ENCODE peak calls at places on chromosomes 2 and 18, in six cellular contexts. One of them, this sample, is unnamed.
A peak's percentile ranks its signal among the peaks of the same experiment; 100 is the strongest.

GRCh38 chr2:204625135-204625534 is 79.9 kb downstream of the PARD3B start:
- DNase-seq in A549: no peak
- DNase-seq in heart right ventricle: no peak
- DNase-seq in left lung: no peak
- DNase-seq in fibroblast of mammary gland: peak; percentile 5
- DNase-seq in GM12865: peak; percentile 1
- DNase-seq in this sample: no peak

GRCh38 chr2:234611209-234611608 is 114.3 kb upstream of the ARL4C start:
- DNase-seq in A549: peak; percentile 6
- DNase-seq in fibroblast of mammary gland: no peak
- DNase-seq in GM12865: no peak
- DNase-seq in heart right ventricle: no peak
- DNase-seq in left lung: no peak
- DNase-seq in this sample: no peak

GRCh38 chr18:48875942-48876511 is 74.7 kb downstream of the SMAD7 start:
- DNase-seq in left lung: peak; percentile 59
- DNase-seq in GM12865: no peak
- DNase-seq in fibroblast of mammary gland: no peak
- DNase-seq in A549: no peak
- DNase-seq in heart right ventricle: no peak
- DNase-seq in this sample: no peak

GRCh38 chr2:100264651-100265050 is 57.6 kb downstream of the LONRF2 start:
- DNase-seq in A549: no peak
- DNase-seq in fibroblast of mammary gland: no peak
- DNase-seq in GM12865: no peak
- DNase-seq in left lung: no peak
- DNase-seq in heart right ventricle: no peak
- DNase-seq in this sample: no peak

GRCh38 chr2:23475036-23475435 is 90.1 kb downstream of the KLHL29 start:
- DNase-seq in heart right ventricle: no peak
- DNase-seq in left lung: no peak
- DNase-seq in A549: no peak
- DNase-seq in fibroblast of mammary gland: no peak
- DNase-seq in GM12865: no peak
- DNase-seq in this sample: no peak

GRCh38 chr18:70339915-70340314 is 51.1 kb downstream of the SOCS6 start:
- DNase-seq in heart right ventricle: no peak
- DNase-seq in fibroblast of mammary gland: no peak
- DNase-seq in A549: no peak
- DNase-seq in left lung: no peak
- DNase-seq in GM12865: no peak
- DNase-seq in this sample: no peak

GRCh38 chr2:10477443-10478297 is 29.5 kb upstream of the ODC1 start:
- DNase-seq in left lung: peak; percentile 17
- DNase-seq in fibroblast of mammary gland: no peak
- DNase-seq in A549: no peak
- DNase-seq in GM12865: no peak
- DNase-seq in heart right ventricle: no peak
- DNase-seq in this sample: no peak

GRCh38 chr2:216700778-216701177 is 5.4 kb upstream of the IGFBP5 start:
- DNase-seq in heart right ventricle: no peak
- DNase-seq in left lung: no peak
- DNase-seq in fibroblast of mammary gland: no peak
- DNase-seq in A549: no peak
- DNase-seq in GM12865: no peak
- DNase-seq in this sample: no peak

GRCh38 chr18:24499814-24500601 is 39.6 kb downstream of the HRH4 start:
- DNase-seq in A549: no peak
- DNase-seq in GM12865: no peak
- DNase-seq in left lung: no peak
- DNase-seq in heart right ventricle: no peak
- DNase-seq in fibroblast of mammary gland: peak; percentile 38
- DNase-seq in this sample: no peak

GRCh38 chr2:200454839-200455801 is 54.7 kb downstream of the KCTD18 start:
- DNase-seq in A549: no peak
- DNase-seq in left lung: no peak
- DNase-seq in GM12865: peak; percentile 80
- DNase-seq in fibroblast of mammary gland: peak; percentile 72
- DNase-seq in heart right ventricle: no peak
- DNase-seq in this sample: peak; percentile 42

GRCh38 chr2:118689456-118689855 is 158.0 kb downstream of the EN1 start:
- DNase-seq in A549: no peak
- DNase-seq in fibroblast of mammary gland: no peak
- DNase-seq in GM12865: no peak
- DNase-seq in heart right ventricle: no peak
- DNase-seq in left lung: no peak
- DNase-seq in this sample: no peak

DNA sequence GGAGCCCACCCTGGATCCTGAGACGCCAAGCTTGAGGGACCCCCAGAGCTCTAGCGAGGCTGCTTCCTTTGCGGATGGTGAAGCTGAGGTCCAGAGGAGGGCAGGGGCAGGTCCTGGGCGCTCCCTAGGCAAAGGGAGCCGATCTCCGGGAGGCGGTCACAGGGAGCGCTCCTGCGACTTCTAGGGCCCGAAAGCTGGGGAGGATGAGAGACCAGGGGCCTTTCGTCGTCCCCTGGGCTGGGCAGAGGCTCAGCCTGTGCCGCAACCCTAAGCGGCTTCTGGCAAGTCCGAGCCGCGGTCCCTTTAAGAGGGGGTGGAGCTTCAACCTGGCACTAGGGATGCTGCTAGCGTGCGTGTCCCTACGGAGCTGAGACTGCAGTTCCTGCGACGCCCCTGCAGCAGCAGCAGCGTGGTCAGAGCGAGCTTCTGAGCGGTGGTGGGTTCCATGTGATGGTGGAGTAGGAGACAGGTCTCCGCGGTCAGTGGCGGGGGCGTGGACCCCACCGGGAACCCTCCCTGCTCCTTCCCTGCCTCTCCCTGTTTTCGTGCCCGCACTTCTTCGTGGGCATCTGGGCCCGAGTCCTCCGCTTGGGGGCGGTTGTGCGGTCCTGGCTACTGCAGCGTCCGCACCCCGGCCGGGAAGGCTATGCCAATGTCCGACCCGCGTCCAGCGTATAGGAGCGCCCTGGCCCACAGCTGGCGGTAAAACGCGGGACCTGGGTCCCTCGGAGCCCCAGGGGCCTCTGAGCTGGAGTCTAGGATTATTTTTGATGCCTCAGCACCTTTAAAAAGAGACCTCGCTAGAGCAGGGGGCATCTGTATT is 154.6 kb downstream of the CCDC74A start:
- DNase-seq in GM12865: peak; percentile 93
- DNase-seq in heart right ventricle: peak; percentile 79
- DNase-seq in fibroblast of mammary gland: peak; percentile 84
- DNase-seq in left lung: peak; percentile 89
- DNase-seq in A549: peak; percentile 75
- DNase-seq in this sample: peak; percentile 79
- TF ChIP-seq CTCF in GM12865: peak; percentile 16
- TF ChIP-seq CTCF in heart right ventricle: peak; percentile 15
- TF ChIP-seq CTCF in fibroblast of mammary gland: peak; percentile 7
- TF ChIP-seq CTCF in left lung: no peak
- TF ChIP-seq CTCF in A549: peak; percentile 34
- TF ChIP-seq CTCF in this sample: peak; percentile 53

GRCh38 chr18:36295214-36295613 is 2.3 kb upstream of the FHOD3 start:
- DNase-seq in heart right ventricle: no peak
- DNase-seq in fibroblast of mammary gland: no peak
- DNase-seq in left lung: no peak
- DNase-seq in GM12865: no peak
- DNase-seq in A549: no peak
- DNase-seq in this sample: no peak

GRCh38 chr18:36298113-36298701 is 694 bp downstream of the FHOD3 start:
- DNase-seq in left lung: peak; percentile 75
- DNase-seq in fibroblast of mammary gland: no peak
- DNase-seq in GM12865: peak; percentile 54
- DNase-seq in A549: no peak
- DNase-seq in heart right ventricle: peak; percentile 20
- DNase-seq in this sample: peak; percentile 61

GRCh38 chr18:36295880-36296301 is 1.6 kb upstream of the FHOD3 start:
- DNase-seq in left lung: no peak
- DNase-seq in GM12865: no peak
- DNase-seq in heart right ventricle: no peak
- DNase-seq in A549: no peak
- DNase-seq in fibroblast of mammary gland: no peak
- DNase-seq in this sample: no peak

GRCh38 chr18:36297419-36298112 is at the start of gene FHOD3:
- DNase-seq in A549: peak; percentile 27
- DNase-seq in heart right ventricle: peak; percentile 79
- DNase-seq in GM12865: peak; percentile 76
- DNase-seq in left lung: peak; percentile 80
- DNase-seq in fibroblast of mammary gland: peak; percentile 38
- DNase-seq in this sample: peak; percentile 61

GRCh38 chr18:36296591-36297418 is 708 bp upstream of the FHOD3 start:
- DNase-seq in GM12865: peak; percentile 68
- DNase-seq in fibroblast of mammary gland: peak; percentile 78
- DNase-seq in A549: peak; percentile 46
- DNase-seq in left lung: peak; percentile 83
- DNase-seq in heart right ventricle: peak; percentile 52
- DNase-seq in this sample: peak; percentile 55
- TF ChIP-seq CTCF in GM12865: peak; percentile 29
- TF ChIP-seq CTCF in fibroblast of mammary gland: peak; percentile 51
- TF ChIP-seq CTCF in A549: peak; percentile 46
- TF ChIP-seq CTCF in left lung: peak; percentile 13
- TF ChIP-seq CTCF in heart right ventricle: peak; percentile 8
- TF ChIP-seq CTCF in this sample: peak; percentile 52

GRCh38 chr2:130819226-130819914 is 17.3 kb upstream of the ARHGEF4 start:
- DNase-seq in A549: no peak
- DNase-seq in left lung: no peak
- DNase-seq in heart right ventricle: no peak
- DNase-seq in fibroblast of mammary gland: no peak
- DNase-seq in GM12865: no peak
- DNase-seq in this sample: no peak
- TF ChIP-seq CTCF in A549: no peak
- TF ChIP-seq CTCF in left lung: no peak
- TF ChIP-seq CTCF in heart right ventricle: no peak
- TF ChIP-seq CTCF in fibroblast of mammary gland: no peak
- TF ChIP-seq CTCF in GM12865: no peak
- TF ChIP-seq CTCF in this sample: no peak

DNA sequence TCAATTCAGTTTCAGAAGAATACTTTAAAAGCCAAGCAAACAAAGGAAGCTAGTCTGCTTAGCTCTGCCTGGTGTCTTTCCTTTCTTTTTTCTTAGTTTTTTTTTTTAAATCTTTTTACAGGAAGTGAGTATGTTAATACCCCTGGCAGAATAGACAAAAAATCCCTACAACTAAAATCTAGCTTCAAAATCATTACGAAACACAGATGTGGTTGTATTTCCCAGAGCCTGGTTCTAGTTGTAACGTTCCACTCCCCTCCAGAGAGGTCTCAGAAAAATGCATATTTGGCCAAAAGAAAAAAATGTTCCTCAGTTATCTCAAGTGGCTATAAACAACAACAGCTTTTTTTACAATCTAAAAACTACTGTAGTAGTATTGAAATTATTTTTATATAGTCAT is 202.1 kb upstream of the RND3 start:
- DNase-seq in heart right ventricle: no peak
- DNase-seq in left lung: no peak
- DNase-seq in GM12865: no peak
- DNase-seq in fibroblast of mammary gland: peak; percentile 42
- DNase-seq in A549: no peak
- DNase-seq in this sample: no peak
- TF ChIP-seq CTCF in heart right ventricle: no peak
- TF ChIP-seq CTCF in left lung: no peak
- TF ChIP-seq CTCF in GM12865: no peak
- TF ChIP-seq CTCF in fibroblast of mammary gland: no peak
- TF ChIP-seq CTCF in A549: no peak
- TF ChIP-seq CTCF in this sample: no peak

GRCh38 chr2:172062402-172063004 is 22.8 kb upstream of the DLX1 start:
- DNase-seq in A549: no peak
- DNase-seq in fibroblast of mammary gland: no peak
- DNase-seq in heart right ventricle: no peak
- DNase-seq in GM12865: no peak
- DNase-seq in left lung: no peak
- DNase-seq in this sample: no peak
- TF ChIP-seq CTCF in A549: no peak
- TF ChIP-seq CTCF in fibroblast of mammary gland: no peak
- TF ChIP-seq CTCF in heart right ventricle: no peak
- TF ChIP-seq CTCF in GM12865: no peak
- TF ChIP-seq CTCF in left lung: no peak
- TF ChIP-seq CTCF in this sample: no peak

DNA sequence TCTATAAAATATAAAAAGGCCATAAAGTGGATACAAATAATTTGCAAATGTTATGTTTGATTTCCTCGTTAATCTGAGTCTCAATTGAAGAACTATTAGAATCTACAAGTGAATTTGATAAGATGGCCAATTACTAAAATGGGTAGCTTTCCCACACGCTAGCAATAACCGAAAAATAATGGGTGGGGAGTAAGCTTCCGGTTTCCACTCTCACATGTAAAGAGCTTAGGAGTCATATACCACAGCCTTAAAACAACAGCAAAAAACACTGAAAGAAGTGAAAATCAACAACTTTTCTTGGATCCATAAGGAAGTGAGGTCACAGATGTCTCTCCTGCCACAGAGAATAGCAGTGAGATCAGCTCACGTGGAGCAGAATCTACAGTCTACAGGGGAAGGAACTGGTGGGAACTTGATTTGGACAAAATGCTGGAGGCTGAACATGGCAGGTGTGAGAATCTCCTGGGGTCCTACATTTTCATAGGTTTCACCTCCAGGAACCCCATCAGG is 18.6 kb downstream of the THAP4 start:
- DNase-seq in GM12865: peak; percentile 50
- DNase-seq in A549: no peak
- DNase-seq in heart right ventricle: no peak
- DNase-seq in fibroblast of mammary gland: no peak
- DNase-seq in left lung: no peak
- DNase-seq in this sample: no peak
- TF ChIP-seq CTCF in GM12865: no peak
- TF ChIP-seq CTCF in A549: no peak
- TF ChIP-seq CTCF in heart right ventricle: no peak
- TF ChIP-seq CTCF in fibroblast of mammary gland: no peak
- TF ChIP-seq CTCF in left lung: no peak
- TF ChIP-seq CTCF in this sample: no peak

GRCh38 chr2:176109226-176109954 is 2.3 kb downstream of the HOXD11 start:
- DNase-seq in A549: no peak
- DNase-seq in left lung: no peak
- DNase-seq in heart right ventricle: no peak
- DNase-seq in GM12865: no peak
- DNase-seq in fibroblast of mammary gland: no peak
- DNase-seq in this sample: no peak
- TF ChIP-seq CTCF in A549: no peak
- TF ChIP-seq CTCF in left lung: no peak
- TF ChIP-seq CTCF in heart right ventricle: no peak
- TF ChIP-seq CTCF in GM12865: no peak
- TF ChIP-seq CTCF in fibroblast of mammary gland: no peak
- TF ChIP-seq CTCF in this sample: no peak

GRCh38 chr2:187453078-187453641 is 5.1 kb upstream of the CALCRL start:
- DNase-seq in heart right ventricle: no peak
- DNase-seq in fibroblast of mammary gland: peak; percentile 40
- DNase-seq in GM12865: peak; percentile 32
- DNase-seq in A549: peak; percentile 7
- DNase-seq in left lung: no peak
- DNase-seq in this sample: peak; percentile 18
- TF ChIP-seq CTCF in heart right ventricle: peak; percentile 39
- TF ChIP-seq CTCF in fibroblast of mammary gland: peak; percentile 46
- TF ChIP-seq CTCF in GM12865: peak; percentile 19
- TF ChIP-seq CTCF in A549: peak; percentile 69
- TF ChIP-seq CTCF in left lung: peak; percentile 25
- TF ChIP-seq CTCF in this sample: peak; percentile 33

GRCh38 chr2:219022041-219022440 is 19.3 kb downstream of the CFAP65 start:
- DNase-seq in left lung: no peak
- DNase-seq in fibroblast of mammary gland: no peak
- DNase-seq in GM12865: no peak
- DNase-seq in heart right ventricle: no peak
- DNase-seq in A549: no peak
- DNase-seq in this sample: no peak
- TF ChIP-seq CTCF in left lung: no peak
- TF ChIP-seq CTCF in fibroblast of mammary gland: no peak
- TF ChIP-seq CTCF in GM12865: no peak
- TF ChIP-seq CTCF in heart right ventricle: no peak
- TF ChIP-seq CTCF in A549: no peak
- TF ChIP-seq CTCF in this sample: no peak